ENCODE peak calls at places on chromosomes 13 and 19, in four cellular contexts. P, A, G and X are unnamed samples.

GRCh38 chr19:4059493-4059880 is 7.2 kb downstream of the ZBTB7A start:
- DNase-seq in P (no peak), A (no peak), G (no peak), X (no peak)

GRCh38 chr13:30676672-30677071 is 58.7 kb upstream of the ALOX5AP start:
- DNase-seq in P (no peak), A (no peak), G (peak; percentile 47), X (no peak)

GRCh38 chr13:22455036-22455435 is 725.7 kb upstream of the SGCG start:
- DNase-seq in P (no peak), A (no peak), G (no peak), X (no peak)

GRCh38 chr13:30796833-30797601 is 61.7 kb downstream of the ALOX5AP start:
- DNase-seq in P (no peak), A (no peak), G (peak; percentile 44), X (no peak)

GRCh38 chr19:45470147-45471081 is 2.6 kb downstream of the FOSB start:
- DNase-seq in P (peak; percentile 41), A (peak; percentile 82), G (peak; percentile 67), X (peak; percentile 58)

GRCh38 chr13:97879646-97880297 is 73.7 kb upstream of the IPO5 start:
- DNase-seq in P (peak; percentile 49), A (peak; percentile 76), G (peak; percentile 91), X (no peak)

GRCh38 chr19:36128392-36128736 is 11.5 kb upstream of the CAPNS1 start:
- DNase-seq in P (no peak), A (no peak), G (no peak), X (no peak)

GRCh38 chr13:28355046-28355821 is 139.7 kb downstream of the FLT1 start:
- DNase-seq in P (no peak), A (no peak), G (no peak), X (no peak)

GRCh38 chr19:50423279-50424113 is 4.8 kb downstream of the SPIB start:
- DNase-seq in P (no peak), A (no peak), G (no peak), X (no peak)

GRCh38 chr19:1808395-1808731 is 3.7 kb downstream of the ATP8B3 start:
- DNase-seq in P (no peak), A (no peak), G (no peak), X (no peak)

GRCh38 chr19:1807695-1808394 is 4.2 kb downstream of the ATP8B3 start:
- DNase-seq in P (no peak), A (no peak), G (no peak), X (no peak)

GRCh38 chr19:1805401-1806183 is 6.5 kb downstream of the ATP8B3 start:
- DNase-seq in P (no peak), A (no peak), G (no peak), X (no peak)

GRCh38 chr19:1806184-1807029 is 5.7 kb downstream of the ATP8B3 start:
- DNase-seq in P (no peak), A (no peak), G (no peak), X (no peak)

GRCh38 chr19:1807030-1807694 is 4.9 kb downstream of the ATP8B3 start:
- DNase-seq in P (no peak), A (no peak), G (no peak), X (no peak)
- TF ChIP-seq CTCF in P (no peak), A (no peak), G (no peak), X (no peak)

GRCh38 chr19:771332-771785 is 20.4 kb downstream of the MISP start:
- DNase-seq in P (no peak), A (no peak), G (peak; percentile 43), X (no peak)
- TF ChIP-seq CTCF in P (peak; percentile 62), A (peak; percentile 60), G (peak; percentile 57), X (no peak)

GRCh38 chr19:639251-640155 is at the start of gene FGF22:
- DNase-seq in P (peak; percentile 46), A (peak; percentile 72), G (peak; percentile 74), X (peak; percentile 90)
- TF ChIP-seq CTCF in P (no peak), A (no peak), G (no peak), X (no peak)

GRCh38 chr13:71304861-71305260 is 562.1 kb downstream of the DACH1 start:
- DNase-seq in P (no peak), A (no peak), G (no peak), X (no peak)

GRCh38 chr13:71306821-71307220 is 560.2 kb downstream of the DACH1 start:
- DNase-seq in P (no peak), A (no peak), G (no peak), X (no peak)

GRCh38 chr13:71300602-71301001 is 566.4 kb downstream of the DACH1 start:
- DNase-seq in P (no peak), A (no peak), G (no peak), X (no peak)

GRCh38 chr13:71303144-71303543 is 563.9 kb downstream of the DACH1 start:
- DNase-seq in P (no peak), A (no peak), G (no peak), X (no peak)
- TF ChIP-seq CTCF in P (peak; percentile 0), A (peak; percentile 24), G (no peak), X (no peak)

DNA sequence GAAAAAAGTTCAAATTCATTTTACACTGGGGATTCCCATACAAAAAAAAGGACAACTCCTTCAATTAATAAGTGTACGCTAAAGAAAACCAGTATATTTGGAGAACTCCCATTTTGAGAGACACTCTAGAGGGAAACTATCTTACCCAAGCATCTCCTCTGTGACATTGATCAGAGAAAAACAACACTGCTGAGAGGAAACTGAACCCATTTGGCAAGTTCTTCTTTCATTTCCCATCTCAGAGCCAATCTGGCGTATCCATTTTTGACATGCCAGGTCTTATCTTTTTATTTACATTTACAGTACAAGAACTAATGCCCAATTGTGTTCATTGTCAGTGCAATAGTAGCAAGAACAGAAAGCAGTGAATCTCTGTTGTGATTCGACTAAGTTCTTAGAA is 30.1 kb downstream of the LIG4 start:
- DNase-seq in P (no peak), A (no peak), G (no peak), X (no peak)
- TF ChIP-seq CTCF in P (no peak), A (no peak), G (no peak), X (no peak)

GRCh38 chr19:56071151-56071550 is 49.9 kb downstream of the ZNF787 start:
- DNase-seq in P (no peak), A (no peak), G (no peak), X (no peak)
- TF ChIP-seq CTCF in P (peak; percentile 27), A (peak; percentile 40), G (no peak), X (no peak)

DNA sequence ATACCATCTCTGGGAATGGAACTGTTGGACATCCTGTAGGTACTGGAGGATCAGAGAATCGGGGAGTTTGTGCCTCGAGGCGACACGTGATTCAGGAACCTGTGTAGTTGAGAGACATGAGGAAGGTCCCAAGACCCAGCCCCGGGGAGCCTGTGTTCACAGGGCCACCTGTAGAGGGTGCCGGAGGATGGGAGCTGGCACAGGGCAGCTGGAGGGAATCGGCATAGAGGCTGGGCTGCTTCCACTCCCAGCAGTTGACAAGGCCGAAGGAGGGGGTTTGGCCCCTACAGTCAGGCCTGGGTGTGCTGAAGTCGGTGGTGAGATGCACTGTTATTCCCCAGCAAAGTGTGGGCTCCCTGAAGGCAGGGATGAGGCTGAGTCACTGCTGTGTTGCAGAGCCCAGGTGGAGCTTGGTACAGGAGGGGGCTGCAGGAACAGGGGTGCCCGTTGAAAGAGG is 2.5 kb upstream of the ISYNA1 start:
- DNase-seq in P (no peak), A (no peak), G (no peak), X (no peak)
- TF ChIP-seq CTCF in P (peak; percentile 30), A (peak; percentile 62), G (peak; percentile 15), X (no peak)

DNA sequence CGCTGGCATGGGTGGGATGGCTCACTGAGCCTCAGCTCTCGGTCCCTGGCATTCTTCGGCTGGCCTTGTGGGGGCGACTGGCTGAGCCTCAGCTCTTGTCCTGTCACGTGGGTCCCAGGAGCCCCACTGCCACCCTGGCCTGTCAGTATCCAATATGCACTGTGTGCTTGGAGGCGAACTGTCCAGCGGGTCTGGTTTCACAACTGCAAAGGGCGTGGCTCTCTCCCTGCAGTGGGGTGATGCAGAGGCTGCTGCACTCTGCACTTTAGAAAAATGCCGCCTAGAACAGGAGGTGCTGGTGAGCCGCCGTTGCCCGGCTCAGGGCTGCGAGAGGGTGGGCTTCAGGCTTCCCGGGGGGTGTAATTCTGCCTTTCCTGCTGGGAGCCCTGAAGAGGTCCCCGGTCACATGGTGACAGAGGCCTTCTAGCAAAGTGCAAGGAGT is 17.0 kb upstream of the TMEM255B start:
- DNase-seq in P (no peak), A (peak; percentile 69), G (peak; percentile 50), X (no peak)
- TF ChIP-seq CTCF in P (no peak), A (no peak), G (peak; percentile 16), X (no peak)

DNA sequence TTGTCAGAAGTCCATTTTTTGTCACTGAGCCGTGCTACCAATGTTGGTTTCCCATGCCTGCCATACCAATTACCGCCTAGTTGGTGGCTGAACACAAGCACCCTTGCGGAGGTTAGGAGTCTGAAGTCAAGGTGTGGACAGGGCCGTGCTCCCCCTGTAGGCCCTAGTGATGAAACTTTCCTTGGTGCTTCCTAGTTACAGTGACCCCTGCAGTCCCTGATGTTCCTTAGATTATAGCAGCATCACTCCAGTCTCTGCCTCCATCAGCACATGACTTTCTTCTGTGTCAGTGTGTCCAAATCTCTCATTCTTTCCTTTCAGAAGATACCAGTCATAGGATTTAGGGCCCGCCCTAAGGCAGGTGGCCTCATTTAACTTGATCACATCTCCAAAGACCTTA is 99.0 kb downstream of the MYO16 start:
- DNase-seq in P (no peak), A (no peak), G (no peak), X (no peak)
- TF ChIP-seq CTCF in P (no peak), A (no peak), G (no peak), X (no peak)

DNA sequence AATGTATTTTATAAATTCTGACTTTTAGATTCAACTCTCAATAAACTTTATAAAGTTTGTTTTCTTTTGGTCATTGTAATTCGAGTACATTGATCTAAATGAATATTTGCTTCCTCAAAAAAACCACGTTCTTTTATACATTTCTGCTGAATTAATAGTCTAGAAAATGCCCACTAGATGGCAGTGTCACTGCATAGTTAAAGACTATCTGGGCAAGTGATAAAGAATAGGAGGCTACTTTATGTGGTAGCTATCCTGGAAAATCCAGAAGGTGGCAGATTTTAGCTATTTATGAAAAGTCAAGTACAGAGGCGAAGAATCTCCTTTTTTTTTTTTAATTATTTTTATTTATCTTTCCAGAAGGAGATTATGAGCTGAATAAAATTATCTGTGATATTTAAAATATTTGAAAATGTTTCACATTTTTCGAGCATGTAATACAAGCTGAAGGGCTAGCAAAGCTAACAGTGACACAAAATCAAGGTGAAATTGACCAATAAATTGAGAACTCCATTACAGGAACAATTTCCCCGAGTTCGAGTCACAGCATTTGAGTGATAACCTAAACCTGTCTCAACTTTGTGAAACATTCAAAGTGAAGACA is 221.8 kb downstream of the OLFM4 start:
- DNase-seq in P (peak; percentile 28), A (peak; percentile 69), G (peak; percentile 72), X (no peak)
- TF ChIP-seq CTCF in P (peak; percentile 72), A (peak; percentile 85), G (peak; percentile 79), X (peak; percentile 63)